ENCODE peak calls at places on chromosomes 2 and 18, in nine cellular contexts. G, K, P, F, V, Y, I, M and N are unnamed samples.

GRCh38 chr2:222577341-222577740 is 78.6 kb downstream of the FARSB start:
- DNase-seq in G (no peak), K (no peak), P (no peak), F (no peak), V (no peak), Y (no peak), I (no peak), M (no peak), N (no peak)

GRCh38 chr2:70983506-70984227 is 5.2 kb downstream of the ANKRD53 start:
- DNase-seq in G (no peak), K (no peak), P (no peak), F (no peak), V (no peak), Y (no peak), I (no peak), M (no peak), N (no peak)

GRCh38 chr2:219028996-219029828 is 12.1 kb downstream of the CFAP65 start:
- DNase-seq in G (no peak), K (no peak), P (no peak), F (no peak), V (no peak), Y (no peak), I (no peak), M (no peak), N (no peak)

GRCh38 chr2:46365913-46366674 is 68.9 kb downstream of the EPAS1 start:
- DNase-seq in G (no peak), K (no peak), P (no peak), F (no peak), V (peak; percentile 34), Y (no peak), I (no peak), M (no peak), N (no peak)

GRCh38 chr2:77210725-77211124 is 311.5 kb downstream of the LRRTM4 start:
- DNase-seq in G (no peak), K (no peak), P (no peak), F (no peak), V (no peak), Y (no peak), I (no peak), M (no peak), N (no peak)

GRCh38 chr2:169129703-169130243 is 60.4 kb downstream of the DHRS9 start:
- DNase-seq in G (no peak), K (no peak), P (no peak), F (no peak), V (no peak), Y (no peak), I (no peak), M (no peak), N (no peak)

GRCh38 chr2:201129044-201129505 is 13.1 kb downstream of the CFLAR start:
- DNase-seq in G (peak; percentile 64), K (no peak), P (peak; percentile 67), F (no peak), V (peak; percentile 55), Y (peak; percentile 70), I (no peak), M (no peak), N (no peak)

GRCh38 chr2:128313076-128313836 is 5.4 kb downstream of the HS6ST1 start:
- DNase-seq in G (peak; percentile 34), K (no peak), P (peak; percentile 59), F (no peak), V (no peak), Y (peak; percentile 59), I (no peak), M (no peak), N (no peak)

GRCh38 chr2:195472835-195473234 is 184.2 kb upstream of the SLC39A10 start:
- DNase-seq in G (no peak), K (no peak), P (no peak), F (no peak), V (no peak), Y (no peak), I (no peak), M (no peak), N (no peak)

GRCh38 chr18:72808688-72809087 is 59.1 kb downstream of the NETO1 start:
- DNase-seq in G (no peak), K (no peak), P (no peak), F (no peak), V (no peak), Y (no peak), I (no peak), M (no peak), N (no peak)

GRCh38 chr2:11656252-11656651 is 13.7 kb downstream of the NTSR2 start:
- DNase-seq in G (no peak), K (no peak), P (no peak), F (no peak), V (no peak), Y (no peak), I (no peak), M (no peak), N (no peak)

GRCh38 chr18:6747646-6748045 is 18.1 kb downstream of the ARHGAP28 start:
- DNase-seq in G (no peak), K (no peak), P (peak; percentile 85), F (no peak), V (peak; percentile 73), Y (no peak), I (no peak), M (no peak), N (peak; percentile 36)

GRCh38 chr2:109260886-109261700 is 132.1 kb downstream of the SH3RF3 start:
- DNase-seq in G (no peak), K (peak; percentile 94), P (peak; percentile 45), F (no peak), V (no peak), Y (no peak), I (no peak), M (no peak), N (peak; percentile 17)

GRCh38 chr18:24831091-24831490 is 370.7 kb downstream of the HRH4 start:
- DNase-seq in G (no peak), K (no peak), P (no peak), F (no peak), V (no peak), Y (no peak), I (no peak), M (no peak), N (no peak)

GRCh38 chr2:169803480-169803879 is 4.8 kb downstream of the SSB start:
- DNase-seq in G (no peak), K (no peak), P (no peak), F (no peak), V (no peak), Y (no peak), I (no peak), M (no peak), N (no peak)

GRCh38 chr2:119704670-119705120 is 25.7 kb downstream of the TMEM177 start:
- DNase-seq in G (no peak), K (no peak), P (peak; percentile 44), F (no peak), V (no peak), Y (no peak), I (no peak), M (no peak), N (no peak)

GRCh38 chr2:169683054-169683424 is 11.2 kb downstream of the CFAP210 start:
- DNase-seq in G (peak; percentile 14), K (no peak), P (no peak), F (no peak), V (no peak), Y (no peak), I (no peak), M (no peak), N (no peak)

GRCh38 chr2:109335586-109336266 is 206.7 kb downstream of the SH3RF3 start:
- DNase-seq in G (no peak), K (no peak), P (peak; percentile 73), F (no peak), V (peak; percentile 77), Y (no peak), I (no peak), M (no peak), N (no peak)

GRCh38 chr2:25339791-25340339 is 1.9 kb downstream of the DNMT3A start:
- DNase-seq in G (no peak), K (peak; percentile 44), P (no peak), F (no peak), V (no peak), Y (peak; percentile 42), I (no peak), M (peak; percentile 71), N (no peak)

GRCh38 chr2:112075490-112076260 is 20.6 kb downstream of the TMEM87B start:
- DNase-seq in G (no peak), K (no peak), P (peak; percentile 45), F (no peak), V (no peak), Y (no peak), I (no peak), M (no peak), N (no peak)